ENCODE peak calls at places on chromosome 1, in four cellular contexts. C is neural progenitor cell, J is glutamatergic neuron, L is A549. Q is an unnamed sample.

GRCh38 chr1:227449051-227449450 is 114.3 kb upstream of the ZNF678 start:
- DNase-seq in C (peak; percentile 68), J (peak; percentile 43), L (no peak), Q (peak; percentile 61)

GRCh38 chr1:156801409-156802121 is 15.1 kb downstream of the SH2D2A start:
- DNase-seq in C (no peak), J (no peak), L (no peak), Q (no peak)

GRCh38 chr1:24108334-24109165 is 3.4 kb downstream of the MYOM3 start:
- DNase-seq in C (no peak), J (no peak), L (peak; percentile 63), Q (no peak)

GRCh38 chr1:150971583-150972416 is 2.8 kb downstream of the CERS2 start:
- DNase-seq in C (peak; percentile 58), J (peak; percentile 35), L (no peak), Q (no peak)

GRCh38 chr1:109959974-109960744 is 24.4 kb upstream of the AHCYL1 start:
- DNase-seq in C (peak; percentile 86), J (no peak), L (peak; percentile 87), Q (no peak)

GRCh38 chr1:203462878-203463277 is 12.7 kb upstream of the PRELP start:
- DNase-seq in C (no peak), J (no peak), L (no peak), Q (no peak)

GRCh38 chr1:52164604-52165003 is 22.7 kb downstream of the ZFYVE9 start:
- DNase-seq in C (no peak), J (no peak), L (no peak), Q (no peak)

GRCh38 chr1:89727517-89728312 is 93.1 kb upstream of the LRRC8D start:
- DNase-seq in C (no peak), J (no peak), L (no peak), Q (no peak)

GRCh38 chr1:2962541-2962940 is 58.7 kb upstream of the ACTRT2 start:
- DNase-seq in C (no peak), J (no peak), L (no peak), Q (no peak)

GRCh38 chr1:55926906-55927471 is 652.4 kb downstream of the PLPP3 start:
- DNase-seq in C (no peak), J (no peak), L (no peak), Q (no peak)

GRCh38 chr1:206021796-206022365 is 1.8 kb downstream of the CTSE start:
- DNase-seq in C (no peak), J (no peak), L (no peak), Q (no peak)

GRCh38 chr1:236421022-236421421 is 26.9 kb downstream of the EDARADD start:
- DNase-seq in C (no peak), J (no peak), L (peak; percentile 65), Q (no peak)

GRCh38 chr1:6612641-6613360 is 730 bp upstream of the PHF13 start:
- DNase-seq in C (peak; percentile 65), J (no peak), L (no peak), Q (peak; percentile 36)

GRCh38 chr1:15524283-15525042 is 448 bp upstream of the CASP9 start:
- DNase-seq in C (peak; percentile 100), J (peak; percentile 100), L (peak; percentile 43), Q (peak; percentile 100)

GRCh38 chr1:241460098-241460873 is 59.3 kb downstream of the FH start:
- DNase-seq in C (no peak), J (no peak), L (no peak), Q (no peak)

DNA sequence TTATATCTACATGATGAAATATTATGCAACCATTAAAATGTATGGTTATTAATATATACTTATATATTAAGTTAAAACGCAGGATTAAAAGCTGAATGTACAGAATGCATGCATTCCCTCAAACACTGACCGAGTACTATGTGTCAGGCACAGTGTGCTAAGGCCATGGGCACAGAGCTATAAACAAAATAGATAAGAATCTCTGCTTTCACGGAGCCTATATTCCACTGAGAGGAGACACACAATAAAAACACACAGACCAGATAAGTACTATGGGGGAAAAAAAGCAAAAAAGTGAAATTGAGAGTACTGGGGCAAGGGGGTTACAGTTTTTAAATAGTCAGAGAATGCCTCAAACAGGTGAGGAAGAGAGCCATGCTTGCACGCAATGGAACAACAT is 62.7 kb downstream of the GPATCH2 start:
- DNase-seq in C (no peak), J (no peak), L (no peak), Q (no peak)
- TF ChIP-seq CTCF in C (no peak), J (no peak), L (no peak), Q (no peak)

DNA sequence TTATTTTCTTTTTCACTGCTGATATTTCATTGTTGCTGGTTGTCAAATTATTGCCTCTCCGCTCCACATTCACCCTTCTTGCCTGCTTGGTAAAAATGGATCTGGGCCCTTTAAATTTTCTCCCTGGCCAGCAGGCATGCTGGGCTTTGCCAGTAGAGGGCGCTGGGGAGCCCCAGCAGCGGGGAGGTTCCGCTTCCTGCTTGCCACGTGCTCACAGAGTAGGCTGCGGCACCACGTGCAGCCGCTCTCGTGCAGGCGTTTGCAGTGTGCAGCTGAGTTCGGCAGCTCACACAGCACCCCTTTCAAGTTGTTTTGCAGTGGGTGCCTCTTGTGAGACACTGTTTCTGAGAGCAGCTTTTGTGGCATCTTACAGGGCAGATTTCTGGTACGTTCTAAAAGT is at the start of gene ACTL8:
- DNase-seq in C (no peak), J (no peak), L (no peak), Q (peak; percentile 36)
- TF ChIP-seq CTCF in C (peak; percentile 25), J (peak; percentile 48), L (no peak), Q (peak; percentile 60)

GRCh38 chr1:20361805-20362381 is 71.2 kb downstream of the VWA5B1 start:
- DNase-seq in C (peak; percentile 83), J (peak; percentile 93), L (peak; percentile 51), Q (peak; percentile 89)
- TF ChIP-seq CTCF in C (peak; percentile 95), J (peak; percentile 95), L (peak; percentile 60), Q (peak; percentile 86)

GRCh38 chr1:70411360-70411844 is 334 bp downstream of the CTH start:
- DNase-seq in C (no peak), J (no peak), L (no peak), Q (no peak)
- TF ChIP-seq CTCF in C (peak; percentile 6), J (no peak), L (no peak), Q (no peak)

DNA sequence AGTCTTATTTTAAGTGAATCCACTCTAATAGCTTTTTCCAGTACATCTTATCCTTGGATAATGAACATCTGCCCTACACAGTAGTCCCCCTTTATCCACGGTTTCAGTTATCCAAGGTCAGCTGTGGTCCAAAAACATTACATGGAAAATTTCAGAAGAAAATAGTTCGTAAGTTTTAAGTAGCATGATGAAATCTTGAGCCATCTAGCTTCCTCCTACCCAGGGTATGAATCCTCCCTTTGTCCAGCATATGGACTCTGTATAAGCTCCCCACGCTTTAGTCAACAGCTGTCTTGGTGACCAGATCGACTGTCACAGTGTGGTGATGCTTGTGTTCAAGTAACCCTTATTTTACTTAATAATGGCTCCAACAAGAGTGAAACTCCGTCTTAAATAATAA is 2.6 kb downstream of the GLRX2 start:
- DNase-seq in C (no peak), J (no peak), L (no peak), Q (no peak)
- TF ChIP-seq CTCF in C (no peak), J (no peak), L (no peak), Q (no peak)

DNA sequence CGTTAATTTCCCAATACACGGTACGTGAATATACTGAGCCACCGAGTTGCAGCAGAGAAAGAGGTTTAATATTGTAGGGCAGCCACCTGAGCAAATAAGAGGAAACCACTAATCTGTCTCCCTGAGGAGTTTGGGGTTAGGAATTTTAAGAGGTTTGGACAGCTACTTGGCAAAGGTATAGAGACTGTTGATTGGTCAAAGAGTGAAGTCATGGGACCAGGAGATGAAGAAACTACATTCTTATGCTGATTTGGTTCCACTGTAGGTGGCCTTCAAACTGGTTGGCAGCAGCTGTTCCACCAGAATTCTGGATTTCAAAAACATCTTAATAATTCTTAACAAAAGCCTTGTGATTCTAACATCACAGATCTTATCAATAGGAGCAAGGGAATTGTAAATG is 485.4 kb upstream of the PRMT6 start:
- DNase-seq in C (no peak), J (no peak), L (no peak), Q (no peak)
- TF ChIP-seq CTCF in C (no peak), J (no peak), L (no peak), Q (no peak)

GRCh38 chr1:17819129-17819802 is 64.1 kb downstream of the ACTL8 start:
- DNase-seq in C (peak; percentile 14), J (no peak), L (no peak), Q (no peak)

GRCh38 chr1:17810668-17811067 is 55.5 kb downstream of the ACTL8 start:
- DNase-seq in C (no peak), J (no peak), L (no peak), Q (no peak)

DNA sequence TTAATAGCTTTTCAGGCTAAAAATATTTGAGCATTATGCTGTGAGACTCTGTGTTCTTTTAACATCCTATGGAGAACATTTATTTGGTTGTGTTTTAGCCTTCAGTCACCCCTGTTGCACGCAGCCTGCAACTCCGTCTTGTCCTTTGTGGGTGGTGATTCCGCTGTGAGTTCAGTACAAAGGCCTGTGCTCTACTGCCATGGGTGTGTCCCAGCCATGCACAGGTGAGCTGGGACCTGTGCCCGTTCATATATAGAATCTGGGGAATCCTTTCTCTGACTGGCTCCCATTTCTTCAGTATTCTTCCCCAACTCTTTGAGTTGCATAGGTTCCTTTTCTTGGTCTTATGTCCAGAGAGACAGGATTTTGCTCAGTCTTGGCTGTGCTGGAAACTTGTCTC is 61.4 kb downstream of the ACTL8 start:
- DNase-seq in C (no peak), J (no peak), L (no peak), Q (no peak)
- TF ChIP-seq CTCF in C (no peak), J (no peak), L (no peak), Q (no peak)

Q was measured in endothelial cell.